ENCODE peak calls at places on chromosomes 13 and 19, in five cellular contexts. One of them, this sample, is unnamed.
A peak's percentile ranks its signal among the peaks of the same experiment; 100 is the strongest.

GRCh38 chr13:64441740-64442139 is 2788.4 kb downstream of the PCDH9 start:
- DNase-seq in AG04450: no peak
- DNase-seq in foreskin fibroblast: no peak
- DNase-seq in HCT116: no peak
- DNase-seq in CD8-positive, alpha-beta T cell: no peak
- DNase-seq in this sample: no peak

GRCh38 chr13:74705438-74705837 is 571.2 kb upstream of the KLF12 start:
- DNase-seq in foreskin fibroblast: no peak
- DNase-seq in CD8-positive, alpha-beta T cell: no peak
- DNase-seq in AG04450: no peak
- DNase-seq in HCT116: no peak
- DNase-seq in this sample: no peak

GRCh38 chr19:11887618-11888531 is at the start of gene ZNF69:
- DNase-seq in CD8-positive, alpha-beta T cell: peak; percentile 65
- DNase-seq in HCT116: no peak
- DNase-seq in foreskin fibroblast: peak; percentile 86
- DNase-seq in AG04450: no peak
- DNase-seq in this sample: peak; percentile 65

GRCh38 chr19:19214892-19215291 is 3.1 kb downstream of the NCAN start:
- DNase-seq in CD8-positive, alpha-beta T cell: peak; percentile 40
- DNase-seq in foreskin fibroblast: peak; percentile 64
- DNase-seq in AG04450: peak; percentile 21
- DNase-seq in HCT116: no peak
- DNase-seq in this sample: peak; percentile 29

GRCh38 chr19:28427256-28428083 is 785.5 kb downstream of the UQCRFS1 start:
- DNase-seq in AG04450: no peak
- DNase-seq in CD8-positive, alpha-beta T cell: no peak
- DNase-seq in HCT116: no peak
- DNase-seq in foreskin fibroblast: peak; percentile 7
- DNase-seq in this sample: no peak

GRCh38 chr13:48532146-48532472 is 771 bp downstream of the RCBTB2 start:
- DNase-seq in AG04450: peak; percentile 13
- DNase-seq in foreskin fibroblast: peak; percentile 70
- DNase-seq in CD8-positive, alpha-beta T cell: no peak
- DNase-seq in HCT116: no peak
- DNase-seq in this sample: peak; percentile 78

GRCh38 chr13:51856998-51857397 is 4.8 kb upstream of the CCDC70 start:
- DNase-seq in foreskin fibroblast: no peak
- DNase-seq in HCT116: no peak
- DNase-seq in AG04450: no peak
- DNase-seq in CD8-positive, alpha-beta T cell: no peak
- DNase-seq in this sample: no peak

GRCh38 chr13:75803175-75803611 is 167.1 kb downstream of the LMO7 start:
- DNase-seq in CD8-positive, alpha-beta T cell: peak; percentile 23
- DNase-seq in AG04450: no peak
- DNase-seq in foreskin fibroblast: no peak
- DNase-seq in HCT116: no peak
- DNase-seq in this sample: no peak

GRCh38 chr13:48621056-48621455 is 32.7 kb upstream of the CYSLTR2 start:
- DNase-seq in CD8-positive, alpha-beta T cell: no peak
- DNase-seq in AG04450: no peak
- DNase-seq in HCT116: no peak
- DNase-seq in foreskin fibroblast: no peak
- DNase-seq in this sample: no peak

GRCh38 chr19:2195361-2195760 is 31.6 kb downstream of the DOT1L start:
- DNase-seq in foreskin fibroblast: no peak
- DNase-seq in CD8-positive, alpha-beta T cell: no peak
- DNase-seq in HCT116: no peak
- DNase-seq in AG04450: no peak
- DNase-seq in this sample: no peak

GRCh38 chr19:2192862-2193261 is 29.1 kb downstream of the DOT1L start:
- DNase-seq in HCT116: no peak
- DNase-seq in foreskin fibroblast: no peak
- DNase-seq in AG04450: no peak
- DNase-seq in CD8-positive, alpha-beta T cell: no peak
- DNase-seq in this sample: no peak

GRCh38 chr19:2194513-2195078 is 30.9 kb downstream of the DOT1L start:
- DNase-seq in CD8-positive, alpha-beta T cell: no peak
- DNase-seq in foreskin fibroblast: no peak
- DNase-seq in AG04450: no peak
- DNase-seq in HCT116: no peak
- DNase-seq in this sample: no peak

GRCh38 chr19:2195914-2196313 is 32.2 kb downstream of the DOT1L start:
- DNase-seq in AG04450: no peak
- DNase-seq in foreskin fibroblast: no peak
- DNase-seq in CD8-positive, alpha-beta T cell: no peak
- DNase-seq in HCT116: no peak
- DNase-seq in this sample: no peak

GRCh38 chr19:2193807-2194206 is 30.1 kb downstream of the DOT1L start:
- DNase-seq in CD8-positive, alpha-beta T cell: no peak
- DNase-seq in HCT116: no peak
- DNase-seq in foreskin fibroblast: no peak
- DNase-seq in AG04450: no peak
- DNase-seq in this sample: no peak
- H3K4me3 ChIP-seq in CD8-positive, alpha-beta T cell: no peak overlapping the region
- H3K4me3 ChIP-seq in HCT116: no peak overlapping the region
- H3K4me3 ChIP-seq in foreskin fibroblast: no peak overlapping the region
- H3K4me3 ChIP-seq in AG04450: no peak overlapping the region
- H3K4me3 ChIP-seq in this sample: no peak overlapping the region

GRCh38 chr19:40921005-40921897 is 39.2 kb upstream of the CYP2A7 start:
- DNase-seq in AG04450: no peak
- DNase-seq in foreskin fibroblast: peak; percentile 12
- DNase-seq in CD8-positive, alpha-beta T cell: no peak
- DNase-seq in HCT116: peak; percentile 74
- DNase-seq in this sample: no peak

GRCh38 chr19:40923934-40924391 is 41.9 kb upstream of the CYP2A7 start:
- DNase-seq in CD8-positive, alpha-beta T cell: no peak
- DNase-seq in AG04450: no peak
- DNase-seq in foreskin fibroblast: no peak
- DNase-seq in HCT116: no peak
- DNase-seq in this sample: no peak

DNA sequence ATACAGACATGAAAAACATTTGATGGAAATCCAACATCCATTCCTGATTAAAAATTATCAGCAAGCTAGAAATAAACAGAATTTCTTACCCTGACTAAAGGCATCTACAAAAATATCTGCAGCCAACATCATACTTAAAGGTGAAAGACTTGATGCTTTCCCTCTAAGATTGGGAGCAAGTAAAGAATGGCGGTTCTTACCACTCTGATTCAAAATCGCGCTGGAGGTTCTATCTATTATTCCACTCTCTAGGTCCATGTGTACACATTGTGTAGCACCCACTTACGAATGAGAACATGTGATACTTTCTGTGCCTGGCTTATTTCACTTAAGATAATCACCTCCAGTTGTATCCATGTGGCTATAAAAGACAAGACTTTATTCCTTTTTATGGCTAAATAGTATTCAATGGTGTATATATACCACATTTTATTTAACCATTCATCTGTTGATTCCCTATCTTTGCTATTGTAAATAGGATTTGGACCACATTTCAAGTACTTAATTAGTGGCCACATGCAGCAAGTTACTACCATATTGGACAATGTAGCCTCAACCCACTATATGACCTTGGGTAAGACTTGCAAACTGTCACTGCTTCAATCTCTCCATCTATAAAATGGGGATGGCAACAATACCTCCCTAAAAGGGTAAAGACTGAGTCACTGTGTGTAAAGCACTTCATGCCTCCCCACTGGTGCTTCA is 38.4 kb upstream of the CYP2A7 start:
- DNase-seq in CD8-positive, alpha-beta T cell: no peak
- DNase-seq in foreskin fibroblast: no peak
- DNase-seq in AG04450: no peak
- DNase-seq in HCT116: no peak
- DNase-seq in this sample: no peak
- TF ChIP-seq CTCF in CD8-positive, alpha-beta T cell: no peak
- TF ChIP-seq CTCF in foreskin fibroblast: no peak
- TF ChIP-seq CTCF in AG04450: no peak
- TF ChIP-seq CTCF in HCT116: no peak
- TF ChIP-seq CTCF in this sample: no peak

GRCh38 chr13:26255717-26256277 is 1.9 kb downstream of the CDK8 start:
- DNase-seq in foreskin fibroblast: peak; percentile 14
- DNase-seq in AG04450: no peak
- DNase-seq in HCT116: no peak
- DNase-seq in CD8-positive, alpha-beta T cell: no peak
- DNase-seq in this sample: peak; percentile 10
- H3K4me3 ChIP-seq in foreskin fibroblast: peak overlapping the region; percentile 74
- H3K4me3 ChIP-seq in AG04450: peak overlapping the region; percentile 91
- H3K4me3 ChIP-seq in HCT116: peak overlapping the region; percentile 67
- H3K4me3 ChIP-seq in CD8-positive, alpha-beta T cell: no peak overlapping the region
- H3K4me3 ChIP-seq in this sample: peak overlapping the region; percentile 1

DNA sequence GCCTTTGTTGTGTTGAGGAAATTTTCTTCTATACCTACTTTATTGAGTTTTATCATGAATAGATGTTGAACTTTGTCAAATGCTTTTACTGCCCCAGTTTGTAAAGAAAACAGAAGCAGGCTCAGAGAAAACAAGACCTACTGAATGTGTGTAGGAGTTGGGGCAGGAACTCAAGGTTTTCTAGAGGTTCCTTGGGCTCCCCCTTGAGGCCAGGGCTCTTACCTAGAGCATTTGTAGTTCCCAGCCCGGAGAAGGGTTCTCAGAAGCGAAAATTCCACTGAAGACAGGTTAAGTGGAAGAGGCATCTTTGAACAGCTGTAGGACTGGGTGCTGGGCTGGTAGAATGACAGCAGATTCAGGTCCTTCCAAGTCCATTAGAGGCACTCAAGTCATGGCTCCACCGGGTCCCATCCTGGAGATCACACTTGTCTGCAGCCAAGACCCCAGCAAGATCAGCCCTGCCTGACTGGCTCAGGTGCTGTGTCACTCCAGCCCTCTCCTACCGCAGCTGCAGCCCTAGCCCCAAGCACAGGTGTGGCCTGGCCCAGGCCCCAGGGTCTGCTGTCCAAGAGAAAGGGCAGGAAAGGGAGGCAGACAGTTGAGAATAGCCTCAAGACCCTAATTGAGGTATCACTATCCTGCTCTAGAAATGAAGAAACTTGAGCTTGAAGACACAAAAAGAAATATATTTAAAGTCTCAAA is 425.5 kb downstream of the PCDH20 start:
- DNase-seq in HCT116: no peak
- DNase-seq in foreskin fibroblast: no peak
- DNase-seq in CD8-positive, alpha-beta T cell: no peak
- DNase-seq in AG04450: no peak
- DNase-seq in this sample: no peak
- TF ChIP-seq CTCF in HCT116: peak; percentile 11
- TF ChIP-seq CTCF in foreskin fibroblast: no peak
- TF ChIP-seq CTCF in CD8-positive, alpha-beta T cell: no peak
- TF ChIP-seq CTCF in AG04450: no peak
- TF ChIP-seq CTCF in this sample: no peak

DNA sequence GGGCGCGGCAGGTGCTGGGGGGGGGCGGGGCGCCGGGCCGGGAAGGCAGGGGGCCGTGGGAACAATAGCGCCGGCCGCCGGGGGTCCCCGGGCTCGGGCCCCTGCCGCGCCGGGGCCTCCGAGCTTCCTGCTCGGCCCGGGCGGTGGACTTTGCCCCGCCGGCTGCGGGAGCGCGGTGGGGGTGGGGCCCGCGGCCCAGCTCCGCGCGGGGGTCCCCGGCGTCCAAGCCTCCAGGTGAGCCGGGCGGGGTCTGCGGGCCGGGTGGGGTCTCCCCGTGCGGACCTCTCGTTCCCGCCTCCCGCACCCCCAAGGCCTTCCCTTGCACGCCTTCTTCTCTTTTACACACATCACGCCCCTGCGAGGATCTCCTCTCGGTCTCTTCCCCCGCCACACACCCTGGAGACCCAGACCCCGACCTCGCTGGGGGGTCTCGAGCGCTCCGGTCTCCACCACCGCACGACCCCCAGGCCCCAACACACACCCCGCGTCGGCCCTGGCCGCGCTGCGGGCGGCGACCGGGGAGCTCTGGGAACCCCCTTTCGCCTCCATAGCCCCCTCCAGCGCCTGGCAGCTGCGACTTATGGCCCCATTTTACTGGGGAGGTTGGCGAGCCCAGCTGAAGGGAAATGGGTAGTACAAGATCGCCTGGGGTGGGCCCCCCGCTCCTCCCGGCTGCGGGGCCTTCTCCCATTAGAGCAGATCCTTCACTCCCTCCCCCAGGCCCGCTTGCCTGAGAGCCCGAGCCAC is 701 bp downstream of the CAMSAP3 start:
- DNase-seq in foreskin fibroblast: no peak
- DNase-seq in CD8-positive, alpha-beta T cell: no peak
- DNase-seq in AG04450: no peak
- DNase-seq in HCT116: no peak
- DNase-seq in this sample: no peak
- H3K4me3 ChIP-seq in foreskin fibroblast: no peak overlapping the region
- H3K4me3 ChIP-seq in CD8-positive, alpha-beta T cell: peak overlapping the region; percentile 27
- H3K4me3 ChIP-seq in AG04450: no peak overlapping the region
- H3K4me3 ChIP-seq in HCT116: peak overlapping the region; percentile 64
- H3K4me3 ChIP-seq in this sample: no peak overlapping the region

GRCh38 chr19:56393119-56394012 is at the start of gene ZNF582:
- DNase-seq in AG04450: peak; percentile 91
- DNase-seq in foreskin fibroblast: peak; percentile 99
- DNase-seq in CD8-positive, alpha-beta T cell: peak; percentile 97
- DNase-seq in HCT116: no peak
- DNase-seq in this sample: peak; percentile 97
- TF ChIP-seq CTCF in AG04450: peak; percentile 84
- TF ChIP-seq CTCF in foreskin fibroblast: peak; percentile 89
- TF ChIP-seq CTCF in CD8-positive, alpha-beta T cell: peak; percentile 71
- TF ChIP-seq CTCF in HCT116: no peak
- TF ChIP-seq CTCF in this sample: peak; percentile 89

DNA sequence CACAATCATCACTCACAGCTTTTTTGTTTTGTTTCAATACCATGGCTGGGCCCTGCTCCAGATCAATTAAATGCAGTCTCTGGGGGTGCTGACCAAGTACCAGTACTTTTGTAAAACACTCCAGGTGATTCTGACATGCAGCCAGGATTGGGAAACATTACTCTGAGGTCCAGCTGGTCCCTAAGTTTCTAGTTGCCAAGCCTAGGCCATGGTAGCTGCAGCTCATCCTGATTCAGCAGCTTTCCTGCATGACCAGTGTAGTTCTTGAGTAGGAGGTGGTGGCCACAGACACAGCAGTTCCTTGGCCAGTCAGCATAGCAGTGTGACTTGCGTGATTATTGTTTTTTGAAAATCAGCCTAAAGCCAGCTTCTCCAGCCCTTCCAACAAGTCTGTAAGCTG is 859.1 kb downstream of the DIAPH3 start:
- DNase-seq in CD8-positive, alpha-beta T cell: no peak
- DNase-seq in HCT116: no peak
- DNase-seq in AG04450: no peak
- DNase-seq in foreskin fibroblast: no peak
- DNase-seq in this sample: no peak
- H3K4me3 ChIP-seq in CD8-positive, alpha-beta T cell: no peak overlapping the region
- H3K4me3 ChIP-seq in HCT116: no peak overlapping the region
- H3K4me3 ChIP-seq in AG04450: no peak overlapping the region
- H3K4me3 ChIP-seq in foreskin fibroblast: no peak overlapping the region
- H3K4me3 ChIP-seq in this sample: no peak overlapping the region

DNA sequence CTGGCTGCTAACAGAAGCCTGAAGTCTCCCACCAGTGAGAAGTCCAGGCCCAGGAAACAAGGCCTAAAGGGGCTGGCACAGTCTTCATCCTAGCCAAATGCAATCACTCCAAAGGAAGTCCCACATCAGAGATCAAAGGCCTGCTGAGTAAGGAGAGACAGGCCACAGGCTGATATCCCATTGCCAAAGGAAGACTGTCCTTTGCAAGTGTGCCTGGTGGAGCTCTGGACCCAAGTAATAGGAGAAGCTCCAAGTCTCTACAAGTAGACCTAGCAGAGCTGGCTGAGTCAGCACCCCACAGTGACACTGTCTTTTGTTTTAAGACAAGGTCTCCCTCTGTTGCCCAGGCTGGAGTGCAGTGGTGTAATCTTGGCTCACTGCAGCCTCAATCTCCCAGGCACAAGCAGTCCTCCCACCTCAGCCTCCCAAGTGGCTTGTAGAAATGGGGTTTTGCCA is 4.5 kb downstream of the DBP start:
- DNase-seq in HCT116: no peak
- DNase-seq in CD8-positive, alpha-beta T cell: no peak
- DNase-seq in AG04450: no peak
- DNase-seq in foreskin fibroblast: peak; percentile 70
- DNase-seq in this sample: no peak
- TF ChIP-seq CTCF in HCT116: no peak
- TF ChIP-seq CTCF in CD8-positive, alpha-beta T cell: no peak
- TF ChIP-seq CTCF in AG04450: no peak
- TF ChIP-seq CTCF in foreskin fibroblast: no peak
- TF ChIP-seq CTCF in this sample: no peak